ENCODE peak calls at places on chromosomes 13 and 19, in five cellular contexts. R is Calu3, A is dorsolateral prefrontal cortex, J is WTC11, I is stomach. D is an unnamed sample.

GRCh38 chr19:1173160-1173844 is 766 bp downstream of the SBNO2 start:
- DNase-seq in R (no peak), A (no peak), J (peak), I (no peak), D (peak)

GRCh38 chr19:3950871-3951861 is 18.3 kb downstream of the NMRK2 start:
- DNase-seq in R (no peak), A (no peak), J (no peak), I (no peak), D (no peak)

GRCh38 chr13:20193924-20194631 is 1.3 kb upstream of the GJB2 start:
- DNase-seq in R (no peak), A (no peak), J (no peak), I (no peak), D (no peak)

GRCh38 chr19:46218160-46218559 is 11.4 kb upstream of the IGFL1 start:
- DNase-seq in R (peak), A (no peak), J (peak), I (no peak), D (no peak)

GRCh38 chr19:2371656-2372055 is 11.6 kb downstream of the TMPRSS9 start:
- DNase-seq in R (no peak), A (no peak), J (no peak), I (no peak), D (no peak)

GRCh38 chr19:39970424-39970673 is 616 bp upstream of the PSMC4 start:
- DNase-seq in R (no peak), A (no peak), J (no peak), I (no peak), D (no peak)

GRCh38 chr19:49553451-49554271 is 25.9 kb downstream of the RCN3 start:
- DNase-seq in R (no peak), A (no peak), J (no peak), I (peak), D (no peak)

GRCh38 chr13:60329221-60329983 is 67.6 kb upstream of the TDRD3 start:
- DNase-seq in R (peak), A (no peak), J (peak), I (peak), D (peak)

GRCh38 chr13:98496239-98496668 is 80.7 kb downstream of the STK24 start:
- DNase-seq in R (no peak), A (no peak), J (no peak), I (no peak), D (no peak)

GRCh38 chr13:42396501-42396900 is 124.5 kb downstream of the AKAP11 start:
- DNase-seq in R (no peak), A (no peak), J (no peak), I (no peak), D (no peak)

GRCh38 chr19:1259206-1259872 is 9.8 kb upstream of the CIRBP start:
- DNase-seq in R (peak), A (no peak), J (peak), I (peak), D (no peak)

GRCh38 chr19:5172859-5173577 is 167.6 kb downstream of the PTPRS start:
- DNase-seq in R (peak), A (no peak), J (no peak), I (no peak), D (no peak)

GRCh38 chr19:6590458-6591319 is at the start of gene CD70:
- DNase-seq in R (peak), A (no peak), J (peak), I (no peak), D (no peak)

GRCh38 chr13:77596777-77597176 is 61.3 kb downstream of the SCEL start:
- DNase-seq in R (no peak), A (no peak), J (no peak), I (no peak), D (no peak)

GRCh38 chr19:29040291-29040690 is 172.7 kb downstream of the UQCRFS1 start:
- DNase-seq in R (no peak), A (no peak), J (no peak), I (no peak), D (no peak)

GRCh38 chr19:7109678-7110289 is 40.3 kb downstream of the ZNF557 start:
- DNase-seq in R (no peak), A (no peak), J (peak), I (no peak), D (no peak)

GRCh38 chr13:71722206-71722605 is 144.8 kb downstream of the DACH1 start:
- DNase-seq in R (no peak), A (no peak), J (no peak), I (no peak), D (no peak)

GRCh38 chr19:38055040-38055439 is 148.0 kb downstream of the SIPA1L3 start:
- DNase-seq in R (no peak), A (no peak), J (no peak), I (no peak), D (no peak)

GRCh38 chr13:114142137-114142550 is 9.7 kb upstream of the RASA3 start:
- DNase-seq in R (no peak), A (no peak), J (peak), I (no peak), D (no peak)

GRCh38 chr13:40130871-40131636 is 475.6 kb downstream of the COG6 start:
- DNase-seq in R (no peak), A (no peak), J (no peak), I (no peak), D (no peak)

GRCh38 chr19:18428837-18429674 is 8.9 kb downstream of the ISYNA1 start:
- DNase-seq in R (no peak), A (peak), J (peak), I (peak), D (peak)

GRCh38 chr13:46575843-46576242 is 22.9 kb downstream of the LRCH1 start:
- DNase-seq in R (no peak), A (no peak), J (no peak), I (no peak), D (no peak)

GRCh38 chr13:104140557-104140956 is 1074.3 kb upstream of the SLC10A2 start:
- DNase-seq in R (no peak), A (no peak), J (no peak), I (no peak), D (no peak)

GRCh38 chr13:85108356-85108755 is 690.9 kb downstream of the SLITRK6 start:
- DNase-seq in R (no peak), A (no peak), J (no peak), I (no peak), D (no peak)

GRCh38 chr13:20442798-20443381 is 82.8 kb downstream of the CRYL1 start:
- DNase-seq in R (peak), A (no peak), J (no peak), I (no peak), D (no peak)

GRCh38 chr13:70310720-70311119 is 202.5 kb upstream of the KLHL1 start:
- DNase-seq in R (peak), A (no peak), J (peak), I (peak), D (no peak)

GRCh38 chr19:38721977-38722773 is 22.1 kb downstream of the CAPN12 start:
- DNase-seq in R (peak), A (peak), J (no peak), I (peak), D (no peak)

GRCh38 chr13:109630281-109630680 is 156.1 kb downstream of the IRS2 start:
- DNase-seq in R (no peak), A (no peak), J (no peak), I (no peak), D (no peak)

GRCh38 chr13:74128171-74128767 is 5.9 kb downstream of the KLF12 start:
- DNase-seq in R (no peak), A (no peak), J (no peak), I (no peak), D (no peak)

GRCh38 chr13:61756031-61756430 is 340.4 kb upstream of the PCDH20 start:
- DNase-seq in R (no peak), A (no peak), J (no peak), I (no peak), D (no peak)

GRCh38 chr13:59043016-59043415 is 1120.7 kb downstream of the DIAPH3 start:
- DNase-seq in R (no peak), A (no peak), J (peak), I (no peak), D (no peak)

GRCh38 chr13:20331949-20332348 is 99.8 kb upstream of the GJB6 start:
- DNase-seq in R (no peak), A (no peak), J (no peak), I (no peak), D (no peak)

GRCh38 chr19:10517760-10518443 is 655 bp upstream of the S1PR5 start:
- DNase-seq in R (peak), A (peak), J (peak), I (no peak), D (peak)

DNA sequence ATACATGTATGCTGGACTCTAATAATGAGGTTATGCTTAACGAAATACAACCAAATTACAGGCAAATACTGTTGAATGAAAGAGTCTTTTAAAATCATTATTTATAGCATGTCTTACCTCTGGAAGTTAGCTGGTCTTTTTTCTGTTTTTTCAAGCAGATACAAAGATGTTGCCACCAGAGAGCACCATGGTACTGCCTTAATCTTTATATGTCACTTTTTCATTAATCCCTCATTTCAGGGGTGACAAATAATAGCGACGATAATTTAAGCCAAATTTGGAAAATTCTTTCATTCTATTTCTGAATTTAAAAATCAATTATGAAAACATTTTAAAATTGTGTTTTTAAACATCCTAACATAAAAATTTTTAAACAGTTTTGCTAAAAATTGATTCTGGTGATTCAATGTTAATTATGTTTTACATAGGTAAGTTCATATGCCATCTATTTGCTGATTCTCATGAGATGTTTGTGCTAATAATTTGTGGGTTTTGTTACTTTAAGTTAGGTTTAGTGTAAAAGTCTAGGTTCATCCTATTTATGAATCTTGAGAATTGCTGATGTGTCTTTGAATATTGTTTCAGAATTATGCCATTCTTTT is 379.3 kb upstream of the SGCG start:
- DNase-seq in R (no peak), A (no peak), J (no peak), I (no peak), D (no peak)
- TF ChIP-seq CTCF in R (no peak), A (peak), J (no peak), I (no peak), D (peak)

GRCh38 chr13:94415484-94415883 is 64.0 kb downstream of the DCT start:
- DNase-seq in R (no peak), A (no peak), J (no peak), I (no peak), D (no peak)

GRCh38 chr13:94417294-94417693 is 62.2 kb downstream of the DCT start:
- DNase-seq in R (no peak), A (no peak), J (no peak), I (no peak), D (no peak)

GRCh38 chr13:94419304-94419943 is 60.1 kb downstream of the DCT start:
- DNase-seq in R (no peak), A (no peak), J (no peak), I (no peak), D (no peak)

GRCh38 chr13:94414141-94414540 is 65.3 kb downstream of the DCT start:
- DNase-seq in R (no peak), A (no peak), J (no peak), I (no peak), D (no peak)

GRCh38 chr13:94416454-94417080 is 62.9 kb downstream of the DCT start:
- DNase-seq in R (no peak), A (no peak), J (peak), I (no peak), D (no peak)
- TF ChIP-seq CTCF in R (no peak), A (no peak), J (peak), I (no peak), D (no peak)

DNA sequence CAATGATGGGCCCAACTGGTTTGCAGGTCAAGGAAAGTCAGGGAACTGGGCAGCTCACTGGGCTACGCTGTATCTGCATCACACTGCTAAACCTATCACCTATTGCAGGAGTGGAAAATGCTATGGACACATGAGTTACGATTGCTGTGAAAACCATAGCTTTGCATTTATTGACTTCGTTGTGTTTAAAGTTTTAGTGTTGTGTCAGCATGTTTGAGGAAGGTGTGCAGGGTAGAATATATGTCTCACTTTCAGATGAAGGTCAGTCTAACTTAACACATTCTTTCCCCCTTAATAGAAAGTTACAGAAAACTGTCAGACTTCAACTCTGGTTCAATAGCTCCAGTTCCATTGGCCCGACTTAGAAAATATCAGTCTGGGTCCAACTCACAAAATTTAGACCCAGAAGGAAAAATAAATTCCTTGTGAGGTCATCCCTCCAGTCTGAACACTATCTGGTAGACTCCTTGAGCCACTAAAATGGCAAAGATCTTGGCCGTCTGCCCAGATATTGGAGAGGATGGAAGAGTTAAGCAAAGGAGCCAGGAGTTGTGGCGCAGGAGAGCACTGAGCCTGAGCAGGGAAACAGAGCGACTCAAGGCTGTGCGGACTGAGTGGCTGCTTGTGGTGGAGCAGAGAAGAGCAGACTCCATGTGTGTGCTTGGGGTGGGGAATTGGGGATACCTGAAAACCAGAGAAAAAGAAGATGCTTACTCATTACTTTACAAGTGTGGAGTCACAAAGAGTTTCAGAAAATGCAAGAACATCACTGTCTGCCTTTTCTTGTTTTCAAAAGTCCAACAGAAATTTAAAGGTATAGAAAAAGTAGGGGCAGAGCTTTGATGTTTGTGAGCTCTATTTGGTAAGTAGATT is 518.5 kb downstream of the FGF9 start:
- DNase-seq in R (no peak), A (no peak), J (no peak), I (no peak), D (no peak)
- TF ChIP-seq CTCF in R (no peak), A (no peak), J (no peak), I (no peak), D (no peak)

DNA sequence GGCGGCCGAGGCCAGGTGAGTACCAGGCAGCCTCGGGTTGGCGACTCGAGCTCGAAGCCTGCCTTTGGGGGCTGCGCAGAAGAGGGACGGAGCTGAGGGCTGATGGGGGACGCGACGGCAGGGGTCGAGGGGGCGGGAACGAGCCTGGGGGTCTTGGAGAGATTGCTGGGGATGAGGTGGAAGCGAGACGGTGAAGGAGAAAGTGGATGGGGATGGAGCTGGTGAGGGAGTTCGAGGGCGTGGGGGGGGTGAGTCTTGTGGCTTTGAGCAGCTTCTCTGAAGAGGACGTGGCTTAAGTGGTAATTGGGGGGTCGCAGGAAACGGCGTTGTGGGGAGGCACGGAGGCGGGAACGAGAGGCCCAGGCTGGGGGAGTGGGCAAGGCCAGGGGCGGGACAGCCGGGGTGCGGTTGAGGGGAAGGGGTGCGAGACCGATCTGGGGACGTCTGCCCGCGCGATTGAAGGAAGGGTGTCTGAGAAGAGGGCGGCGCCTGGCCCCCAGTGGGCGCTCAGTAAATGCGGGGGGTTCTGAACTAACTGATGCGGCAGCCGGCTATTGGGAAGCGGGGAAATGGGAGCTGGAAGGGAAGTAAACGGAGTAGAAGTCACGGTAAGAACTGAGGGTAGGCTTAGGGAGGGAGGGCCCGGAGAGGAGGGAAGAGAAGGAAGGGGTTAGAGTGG is 422 bp downstream of the MYO9B start:
- DNase-seq in R (peak), A (no peak), J (no peak), I (peak), D (no peak)
- TF ChIP-seq CTCF in R (no peak), A (no peak), J (no peak), I (no peak), D (no peak)

D was measured in mesothelial cell of epicardium.